ENCODE peak calls at places on chromosomes 1 and 21, in seven cellular contexts. D, M, P, J, A, Z and N are unnamed samples.

GRCh38 chr1:230163719-230164118 is 96.7 kb downstream of the GALNT2 start:
- DNase-seq in M (no peak), P (no peak), A (no peak), J (no peak), Z (no peak), D (no peak), N (no peak)

GRCh38 chr1:220528049-220528678 is at the start of gene MARK1:
- DNase-seq in M (peak), J (peak), P (no peak), A (peak), D (peak), Z (no peak), N (peak)

GRCh38 chr1:155128755-155129473 is 1.2 kb downstream of the EFNA1 start:
- DNase-seq in M (peak), P (no peak), Z (no peak), J (peak), D (no peak), A (no peak), N (peak)

GRCh38 chr1:25990702-25991395 is 7.0 kb downstream of the PAFAH2 start:
- DNase-seq in M (no peak), J (peak), D (no peak), A (no peak), Z (no peak), P (no peak), N (no peak)

GRCh38 chr1:44677201-44677520 is 2.6 kb downstream of the ARMH1 start:
- DNase-seq in M (peak), D (peak), P (no peak), Z (no peak), J (peak), A (peak), N (peak)

GRCh38 chr1:245283001-245283400 is 128.2 kb downstream of the KIF26B start:
- DNase-seq in P (no peak), J (no peak), D (no peak), Z (no peak), M (no peak), A (no peak), N (no peak)

GRCh38 chr1:12600880-12601633 is 17.0 kb downstream of the DHRS3 start:
- DNase-seq in M (peak), P (no peak), J (peak), A (no peak), Z (no peak), D (peak), N (no peak)

GRCh38 chr1:172902861-172903381 is 147.8 kb downstream of the TNFSF18 start:
- DNase-seq in Z (no peak), A (peak), J (no peak), D (peak), M (no peak), P (no peak), N (no peak)

GRCh38 chr1:246788895-246789338 is 64.7 kb downstream of the SCCPDH start:
- DNase-seq in D (no peak), Z (no peak), A (no peak), J (no peak), M (no peak), P (no peak), N (no peak)

GRCh38 chr21:46483300-46484295 is 24.9 kb downstream of the DIP2A start:
- DNase-seq in D (no peak), M (peak), Z (no peak), J (no peak), A (no peak), P (no peak), N (no peak)

GRCh38 chr1:26290061-26290415 is 10.2 kb downstream of the SH3BGRL3 start:
- DNase-seq in A (no peak), M (no peak), D (no peak), J (no peak), P (no peak), Z (no peak), N (no peak)

GRCh38 chr1:64584479-64584878 is 114.5 kb downstream of the CACHD1 start:
- DNase-seq in Z (no peak), J (peak), A (no peak), D (peak), P (no peak), M (no peak), N (no peak)

GRCh38 chr1:223887724-223888428 is 42.1 kb upstream of the TP53BP2 start:
- DNase-seq in A (peak), P (peak), Z (no peak), J (no peak), M (peak), D (peak), N (peak)

GRCh38 chr1:244836135-244836521 is 670 bp downstream of the COX20 start:
- DNase-seq in P (no peak), J (peak), D (peak), A (peak), Z (no peak), M (no peak), N (no peak)

GRCh38 chr21:42574234-42575027 is 60.8 kb downstream of the SLC37A1 start:
- DNase-seq in J (no peak), P (no peak), D (peak), A (peak), Z (no peak), M (no peak), N (no peak)

GRCh38 chr1:28886731-28887417 is 27.5 kb upstream of the EPB41 start:
- DNase-seq in D (peak), J (peak), A (peak), P (no peak), Z (peak), M (peak), N (peak)

GRCh38 chr1:109996476-109996875 is 11.9 kb downstream of the AHCYL1 start:
- DNase-seq in M (no peak), J (no peak), A (no peak), Z (no peak), D (peak), P (no peak), N (no peak)

GRCh38 chr1:203290261-203291089 is 14.8 kb upstream of the BTG2 start:
- DNase-seq in Z (peak), M (peak), D (peak), A (peak), P (no peak), J (peak), N (peak)

GRCh38 chr1:31703431-31704260 is at the start of gene COL16A1:
- DNase-seq in P (no peak), J (peak), A (peak), M (no peak), Z (no peak), D (peak), N (peak)

GRCh38 chr1:229781453-229781852 is 155.4 kb downstream of the URB2 start:
- DNase-seq in A (no peak), P (no peak), J (peak), M (peak), Z (no peak), D (no peak), N (peak)

GRCh38 chr1:229674042-229674441 is 48.0 kb downstream of the URB2 start:
- DNase-seq in M (no peak), D (no peak), A (no peak), P (no peak), J (no peak), Z (no peak), N (no peak)

GRCh38 chr1:203152158-203153034 is 23.2 kb downstream of the MYBPH start:
- DNase-seq in P (no peak), D (peak), A (peak), Z (no peak), M (no peak), J (no peak), N (peak)

GRCh38 chr1:7425229-7425628 is 345.9 kb upstream of the VAMP3 start:
- DNase-seq in D (no peak), P (no peak), Z (no peak), J (no peak), A (no peak), M (no peak), N (no peak)

GRCh38 chr1:159089184-159089791 is 12.7 kb upstream of the AIM2 start:
- DNase-seq in M (peak), Z (no peak), P (no peak), A (no peak), D (no peak), J (peak), N (no peak)

GRCh38 chr1:79044974-79045650 is 38.6 kb upstream of the ADGRL4 start:
- DNase-seq in Z (no peak), D (peak), M (no peak), A (no peak), J (no peak), P (no peak), N (no peak)

GRCh38 chr1:107405241-107405640 is 264.4 kb downstream of the NTNG1 start:
- DNase-seq in D (peak), A (no peak), P (no peak), J (no peak), M (no peak), Z (no peak), N (no peak)

GRCh38 chr1:2343023-2343935 is 48.1 kb downstream of the MORN1 start:
- DNase-seq in D (no peak), A (no peak), M (no peak), Z (no peak), P (no peak), J (no peak), N (no peak)

GRCh38 chr1:160605205-160605604 is 25.9 kb upstream of the CD84 start:
- DNase-seq in J (no peak), D (no peak), A (no peak), Z (no peak), M (no peak), P (no peak), N (no peak)

GRCh38 chr21:33345751-33346238 is 21.0 kb downstream of the IFNAR1 start:
- DNase-seq in P (no peak), A (no peak), D (no peak), M (no peak), J (no peak), Z (no peak), N (no peak)

GRCh38 chr1:161038523-161039153 is at the start of gene TSTD1:
- DNase-seq in J (peak), A (peak), Z (peak), D (no peak), M (peak), P (no peak), N (peak)

GRCh38 chr1:246583448-246584185 is 17.4 kb downstream of the CNST start:
- DNase-seq in M (peak), Z (no peak), D (peak), J (peak), P (no peak), A (no peak), N (peak)

GRCh38 chr1:150536836-150537731 is 12.1 kb upstream of the ADAMTSL4 start:
- DNase-seq in M (no peak), J (no peak), P (no peak), Z (no peak), D (no peak), A (no peak), N (no peak)

GRCh38 chr1:210360852-210361477 is 32.3 kb downstream of the HHAT start:
- DNase-seq in D (peak), P (peak), M (peak), Z (no peak), A (peak), J (peak), N (peak)

GRCh38 chr1:201171063-201172036 is 17.1 kb upstream of the TMEM9 start:
- DNase-seq in M (peak), P (no peak), J (peak), A (no peak), D (peak), Z (no peak), N (peak)

GRCh38 chr1:24890861-24891260 is 39.2 kb downstream of the RUNX3 start:
- DNase-seq in P (no peak), D (no peak), M (no peak), A (no peak), Z (no peak), J (no peak), N (no peak)

GRCh38 chr21:45405271-45405818 is 380 bp downstream of the COL18A1 start:
- DNase-seq in P (no peak), A (peak), J (no peak), Z (no peak), M (no peak), D (peak), N (no peak)

GRCh38 chr1:245590726-245591125 is 435.9 kb downstream of the KIF26B start:
- DNase-seq in M (no peak), P (no peak), D (peak), A (peak), Z (no peak), J (no peak), N (no peak)

GRCh38 chr1:7127322-7128050 is 342.2 kb downstream of the CAMTA1 start:
- DNase-seq in Z (no peak), D (no peak), P (no peak), M (no peak), J (no peak), A (no peak), N (no peak)